ENCODE peak calls at places on chromosomes 1 and 21, in six cellular contexts. Y is choroid plexus epithelial cell, W is ovary, D is lower leg skin, S is retinal pigment epithelial cell, F is testis. I is an unnamed sample.

GRCh38 chr21:31644648-31645047 is 14.8 kb upstream of the SOD1 start:
- DNase-seq in Y (no peak), S (no peak), D (no peak), W (no peak), F (no peak), I (no peak)

GRCh38 chr1:170586321-170586855 is 54.4 kb downstream of the GORAB start:
- DNase-seq in Y (no peak), S (peak; percentile 94), D (peak; percentile 89), W (no peak), F (peak; percentile 28), I (no peak)

GRCh38 chr1:208880433-208881100 is 636.4 kb upstream of the PLXNA2 start:
- DNase-seq in S (peak; percentile 30), Y (no peak), W (no peak), D (no peak), F (no peak), I (no peak)

GRCh38 chr1:42177551-42177981 is 13.0 kb upstream of the GUCA2A start:
- DNase-seq in F (no peak), W (peak; percentile 45), Y (peak; percentile 78), S (peak; percentile 65), D (no peak), I (peak; percentile 54)

GRCh38 chr1:43505077-43505780 is 25.5 kb upstream of the PTPRF start:
- DNase-seq in Y (no peak), W (no peak), S (no peak), F (no peak), D (peak; percentile 52), I (no peak)

GRCh38 chr1:181083842-181084605 is 4.5 kb upstream of the IER5 start:
- DNase-seq in W (no peak), Y (peak; percentile 83), F (peak; percentile 66), S (no peak), D (peak; percentile 86), I (no peak)

GRCh38 chr21:45309069-45309521 is 21.4 kb upstream of the POFUT2 start:
- DNase-seq in S (no peak), Y (peak; percentile 83), F (peak; percentile 82), D (no peak), W (peak; percentile 78), I (no peak)

GRCh38 chr1:203142684-203143408 is 15.3 kb downstream of the ADORA1 start:
- DNase-seq in S (no peak), W (no peak), D (no peak), Y (no peak), F (no peak), I (no peak)

GRCh38 chr1:43318831-43319230 is 18.0 kb downstream of the TIE1 start:
- DNase-seq in W (no peak), S (no peak), Y (no peak), D (no peak), F (no peak), I (no peak)

GRCh38 chr1:180505732-180506335 is 3.5 kb upstream of the ACBD6 start:
- DNase-seq in D (no peak), S (no peak), F (no peak), W (no peak), Y (no peak), I (no peak)

GRCh38 chr1:67674260-67675011 is 10.6 kb upstream of the GADD45A start:
- DNase-seq in Y (no peak), D (peak; percentile 90), F (no peak), S (no peak), W (peak; percentile 21), I (peak; percentile 93)
- H3K4me3 ChIP-seq in Y (no peak overlapping the region), D (no peak overlapping the region), F (no peak overlapping the region), S (no peak overlapping the region), W (no peak overlapping the region), I (no peak overlapping the region)

GRCh38 chr1:14363707-14364413 is 234.6 kb upstream of the KAZN start:
- DNase-seq in D (no peak), S (no peak), F (no peak), Y (no peak), W (no peak), I (no peak)

GRCh38 chr1:14365226-14365994 is 233.1 kb upstream of the KAZN start:
- DNase-seq in F (no peak), D (no peak), Y (no peak), S (no peak), W (no peak), I (no peak)

GRCh38 chr1:14369526-14370213 is 228.8 kb upstream of the KAZN start:
- DNase-seq in W (no peak), S (no peak), F (no peak), D (no peak), Y (no peak), I (no peak)

GRCh38 chr1:14367444-14367843 is 231.0 kb upstream of the KAZN start:
- DNase-seq in S (no peak), F (no peak), D (no peak), Y (no peak), W (no peak), I (no peak)

GRCh38 chr1:14366361-14367018 is 232.0 kb upstream of the KAZN start:
- DNase-seq in W (no peak), F (no peak), Y (peak; percentile 12), D (peak; percentile 90), S (peak; percentile 17), I (no peak)
- TF ChIP-seq CTCF in W (no peak), F (no peak), Y (peak; percentile 16), D (no peak), S (peak; percentile 45), I (no peak)

DNA sequence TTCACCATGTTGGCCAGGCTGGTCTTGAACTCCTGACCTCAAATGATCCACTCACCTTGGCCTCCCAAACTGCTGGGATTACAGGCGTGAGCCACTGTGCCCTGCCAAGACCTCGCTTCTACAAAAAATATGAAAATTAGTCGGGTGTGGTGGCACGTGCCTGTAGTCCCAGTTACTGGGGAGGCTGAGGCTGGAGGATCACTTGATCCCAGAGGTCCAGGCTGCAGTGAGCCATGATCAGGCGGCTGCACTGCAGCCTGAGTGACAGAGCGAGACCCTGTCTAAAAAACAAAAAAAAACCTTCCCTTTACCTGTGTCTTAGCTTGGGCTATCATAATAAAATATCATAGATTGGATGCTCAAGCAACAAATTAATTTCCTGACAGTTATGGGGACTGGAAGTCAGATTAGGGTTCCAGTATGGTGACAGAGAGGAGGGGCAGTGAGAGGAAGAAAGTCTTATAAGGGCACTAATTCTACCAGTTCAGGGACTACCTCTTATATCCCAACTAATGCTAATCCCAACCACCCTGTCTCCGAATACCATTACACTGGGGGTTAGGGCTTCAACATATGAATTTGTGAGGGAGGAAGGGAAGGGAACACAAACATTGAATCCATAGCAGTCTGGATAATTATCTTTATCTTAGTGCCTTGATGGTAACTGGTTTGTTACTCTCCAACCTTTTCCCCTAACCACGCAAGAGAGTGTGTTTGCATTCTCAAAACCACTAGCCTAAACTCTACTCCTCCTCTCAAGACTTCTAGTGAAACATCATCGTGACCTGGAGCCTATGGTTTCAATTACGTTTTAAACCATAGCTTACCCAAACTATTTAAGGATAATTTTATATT is 1.0 kb upstream of the NAXE start:
- DNase-seq in D (no peak), S (no peak), Y (no peak), W (no peak), F (no peak), I (no peak)
- H3K4me3 ChIP-seq in D (no peak overlapping the region), S (peak overlapping the region; percentile 65), Y (no peak overlapping the region), W (no peak overlapping the region), F (peak overlapping the region; percentile 86), I (peak overlapping the region; percentile 81)

DNA sequence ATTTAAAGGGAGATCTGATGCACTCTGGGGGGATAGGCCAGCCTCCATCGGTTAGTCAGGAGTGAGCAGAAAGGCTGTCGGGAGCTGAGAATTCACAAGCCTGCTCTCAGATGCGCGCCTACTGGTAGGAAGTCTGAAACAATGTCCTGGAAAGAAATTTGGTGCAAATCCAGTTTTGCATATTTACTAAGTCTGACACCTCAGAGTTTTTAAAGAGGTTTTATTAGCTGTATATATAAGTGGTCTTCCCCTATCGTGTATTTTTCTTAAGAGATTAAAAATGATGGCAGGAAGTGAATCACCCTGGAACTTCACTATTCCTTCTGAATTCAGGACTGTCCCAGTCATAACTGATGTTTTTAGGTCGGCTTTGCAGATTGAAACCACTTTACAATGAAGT is 99.8 kb upstream of the C1orf105 start:
- DNase-seq in Y (peak; percentile 61), D (no peak), S (no peak), F (no peak), W (no peak), I (no peak)
- TF ChIP-seq CTCF in Y (peak; percentile 41), D (no peak), S (peak; percentile 8), F (no peak), W (no peak), I (no peak)

DNA sequence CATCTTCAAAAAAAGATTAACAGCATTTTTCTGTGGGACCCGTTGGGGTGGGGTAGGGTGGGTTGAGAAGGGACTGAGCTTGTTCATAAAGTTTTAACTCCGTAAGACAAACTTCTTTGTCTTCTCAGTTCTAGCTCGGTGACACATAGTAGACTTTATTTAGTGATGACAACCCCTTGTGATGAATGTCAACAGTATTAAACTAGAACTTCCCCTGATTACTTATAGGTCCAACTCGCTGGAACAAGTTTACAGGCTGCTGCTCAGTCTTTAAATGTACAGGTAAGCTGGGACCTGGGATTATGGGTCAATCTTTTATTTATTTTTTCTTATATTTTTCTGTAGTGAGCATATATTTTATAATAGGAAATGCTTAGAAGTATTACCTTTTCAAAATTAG is 148.4 kb downstream of the CD247 start:
- DNase-seq in S (no peak), W (no peak), F (no peak), Y (no peak), D (no peak), I (no peak)
- H3K4me3 ChIP-seq in S (no peak overlapping the region), W (no peak overlapping the region), F (no peak overlapping the region), Y (no peak overlapping the region), D (no peak overlapping the region), I (no peak overlapping the region)

GRCh38 chr21:32886339-32886738 is 114.8 kb upstream of the PAXBP1 start:
- DNase-seq in Y (no peak), S (no peak), F (no peak), W (no peak), D (no peak), I (no peak)
- TF ChIP-seq CTCF in Y (no peak), S (no peak), F (no peak), W (no peak), D (no peak), I (no peak)

DNA sequence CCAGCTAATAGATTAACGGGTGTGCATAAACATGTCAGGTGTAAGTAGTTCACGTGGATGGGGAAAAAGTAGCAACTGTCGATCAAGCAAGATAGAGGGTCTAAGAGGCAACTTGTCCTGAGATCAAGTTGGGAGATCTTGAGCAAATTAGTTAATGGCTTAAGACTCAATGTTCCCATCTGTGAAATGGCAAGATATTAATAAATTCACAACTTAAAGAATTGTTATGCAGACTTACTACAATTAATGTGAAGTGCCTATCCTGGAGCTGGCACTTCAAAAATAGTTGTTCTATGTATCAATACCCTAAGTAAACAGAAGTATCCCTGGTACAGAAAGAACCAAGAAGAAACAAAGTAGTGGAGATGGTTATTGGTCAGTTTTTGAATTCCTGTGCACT is 312.4 kb downstream of the ASTN1 start:
- DNase-seq in Y (no peak), D (no peak), W (no peak), S (no peak), F (no peak), I (no peak)
- H3K4me3 ChIP-seq in Y (no peak overlapping the region), D (no peak overlapping the region), W (no peak overlapping the region), S (no peak overlapping the region), F (no peak overlapping the region), I (no peak overlapping the region)

GRCh38 chr1:178417858-178418257 is 78.9 kb downstream of the CLEC20A start:
- DNase-seq in W (no peak), F (no peak), Y (peak; percentile 61), S (peak; percentile 66), D (no peak), I (peak; percentile 53)

GRCh38 chr1:178418284-178418955 is 78.3 kb downstream of the CLEC20A start:
- DNase-seq in F (no peak), D (no peak), S (no peak), Y (no peak), W (no peak), I (no peak)
- TF ChIP-seq CTCF in F (no peak), D (no peak), S (no peak), Y (no peak), W (no peak), I (no peak)